ENCODE peak calls at places on chromosomes 11 and 22, in four cellular contexts. X is sigmoid colon, K is fibroblast of pulmonary artery, B is IMR-90. S is an unnamed sample.

GRCh38 chr11:3939651-3940190 is 84.3 kb downstream of the STIM1 start:
- DNase-seq in X (no peak), K (peak), B (peak), S (peak)

GRCh38 chr11:6240139-6240538 is 1.2 kb downstream of the CNGA4 start:
- DNase-seq in X (no peak), K (no peak), B (no peak), S (no peak)

GRCh38 chr11:29162490-29162889 is 854.3 kb downstream of the KCNA4 start:
- DNase-seq in X (no peak), K (peak), B (no peak), S (peak)

GRCh38 chr11:66880484-66881211 is 23.8 kb downstream of the LRFN4 start:
- DNase-seq in X (no peak), K (no peak), B (peak), S (no peak)

GRCh38 chr22:32621656-32622003 is 147.0 kb downstream of the FBXO7 start:
- DNase-seq in X (no peak), K (no peak), B (no peak), S (no peak)

GRCh38 chr22:43274595-43275240 is 68.5 kb downstream of the SCUBE1 start:
- DNase-seq in X (no peak), K (no peak), B (no peak), S (no peak)

GRCh38 chr11:44727114-44727372 is 281 bp downstream of the TSPAN18 start:
- DNase-seq in X (no peak), K (no peak), B (no peak), S (no peak)

GRCh38 chr11:113001709-113002108 is 40.5 kb downstream of the NCAM1 start:
- DNase-seq in X (no peak), K (no peak), B (no peak), S (no peak)

GRCh38 chr11:67266424-67267187 is at the start of gene GRK2:
- DNase-seq in X (peak), K (peak), B (peak), S (peak)

GRCh38 chr11:65588199-65589054 is 7.2 kb downstream of the KCNK7 start:
- DNase-seq in X (peak), K (peak), B (peak), S (no peak)

GRCh38 chr11:105265859-105266258 is 126.3 kb upstream of the CARD18 start:
- DNase-seq in X (no peak), K (peak), B (peak), S (peak)

GRCh38 chr22:41345807-41346335 is 35.9 kb upstream of the TEF start:
- DNase-seq in X (no peak), K (no peak), B (no peak), S (no peak)

GRCh38 chr11:116895053-116895757 is 57.8 kb upstream of the APOA1 start:
- DNase-seq in X (peak), K (peak), B (no peak), S (no peak)

GRCh38 chr11:126991596-126991995 is 9.0 kb downstream of the KIRREL3 start:
- DNase-seq in X (no peak), K (peak), B (peak), S (no peak)

GRCh38 chr22:38843201-38843715 is 570 bp downstream of the NPTXR start:
- DNase-seq in X (peak), K (peak), B (peak), S (peak)

GRCh38 chr11:111532365-111532709 is 8.2 kb upstream of the LAYN start:
- DNase-seq in X (no peak), K (no peak), B (no peak), S (no peak)

GRCh38 chr11:78373689-78374088 is 43.9 kb downstream of the GAB2 start:
- DNase-seq in X (no peak), K (no peak), B (no peak), S (no peak)

GRCh38 chr11:11786771-11787170 is 55.0 kb upstream of the USP47 start:
- DNase-seq in X (no peak), K (peak), B (peak), S (peak)

GRCh38 chr22:40951795-40952602 is 821 bp downstream of the RBX1 start:
- DNase-seq in X (no peak), K (peak), B (peak), S (peak)

GRCh38 chr11:116077092-116077491 is 572.9 kb upstream of the CADM1 start:
- DNase-seq in X (no peak), K (no peak), B (no peak), S (no peak)

GRCh38 chr11:74570266-74571061 is 21.9 kb upstream of the POLD3 start:
- DNase-seq in X (no peak), K (peak), B (peak), S (peak)

GRCh38 chr22:29907753-29908515 is 25.0 kb downstream of the MTMR3 start:
- DNase-seq in X (peak), K (peak), B (peak), S (peak)

GRCh38 chr22:45231293-45231692 is 9.4 kb downstream of the KIAA0930 start:
- DNase-seq in X (no peak), K (no peak), B (no peak), S (no peak)

GRCh38 chr11:103805688-103806009 is 230.8 kb upstream of the DDI1 start:
- DNase-seq in X (no peak), K (no peak), B (no peak), S (no peak)

GRCh38 chr22:38735126-38735464 is 20.7 kb downstream of the SUN2 start:
- DNase-seq in X (no peak), K (no peak), B (no peak), S (no peak)

GRCh38 chr22:20013382-20013871 is 3.2 kb downstream of the ARVCF start:
- DNase-seq in X (peak), K (peak), B (peak), S (peak)

GRCh38 chr11:104146421-104146820 is 17.5 kb downstream of the PDGFD start:
- DNase-seq in X (no peak), K (no peak), B (no peak), S (peak)

GRCh38 chr11:94325681-94326080 is 21.3 kb downstream of the IZUMO1R start:
- DNase-seq in X (no peak), K (peak), B (peak), S (no peak)

GRCh38 chr11:128860571-128861361 is 6.3 kb downstream of the KCNJ1 start:
- DNase-seq in X (no peak), K (no peak), B (peak), S (peak)

GRCh38 chr11:31804439-31805036 is 6.6 kb downstream of the PAX6 start:
- DNase-seq in X (no peak), K (no peak), B (no peak), S (no peak)

GRCh38 chr22:23036684-23037428 is 33.5 kb upstream of the GNAZ start:
- DNase-seq in X (no peak), K (peak), B (peak), S (peak)

GRCh38 chr11:116276051-116277044 is 496.4 kb downstream of the BUD13 start:
- DNase-seq in X (peak), K (peak), B (peak), S (peak)

GRCh38 chr11:18171377-18172000 is 1.1 kb upstream of the MRGPRX4 start:
- DNase-seq in X (no peak), K (peak), B (no peak), S (peak)

GRCh38 chr11:15139101-15139770 is 24.5 kb downstream of the INSC start:
- DNase-seq in X (no peak), K (no peak), B (no peak), S (no peak)

GRCh38 chr11:65524010-65524746 is 705 bp upstream of the SCYL1 start:
- DNase-seq in X (peak), K (no peak), B (no peak), S (no peak)

GRCh38 chr11:69434341-69434960 is 47.0 kb upstream of the LINC01488 start:
- DNase-seq in X (peak), K (no peak), B (no peak), S (no peak)

GRCh38 chr11:113690619-113691569 is 15.2 kb downstream of the TMPRSS5 start:
- DNase-seq in X (no peak), K (peak), B (peak), S (peak)

GRCh38 chr11:124762077-124762623 is at the start of gene ESAM:
- DNase-seq in X (no peak), K (no peak), B (no peak), S (no peak)
- TF ChIP-seq CTCF in X (no peak), K (no peak), B (no peak), S (no peak)

DNA sequence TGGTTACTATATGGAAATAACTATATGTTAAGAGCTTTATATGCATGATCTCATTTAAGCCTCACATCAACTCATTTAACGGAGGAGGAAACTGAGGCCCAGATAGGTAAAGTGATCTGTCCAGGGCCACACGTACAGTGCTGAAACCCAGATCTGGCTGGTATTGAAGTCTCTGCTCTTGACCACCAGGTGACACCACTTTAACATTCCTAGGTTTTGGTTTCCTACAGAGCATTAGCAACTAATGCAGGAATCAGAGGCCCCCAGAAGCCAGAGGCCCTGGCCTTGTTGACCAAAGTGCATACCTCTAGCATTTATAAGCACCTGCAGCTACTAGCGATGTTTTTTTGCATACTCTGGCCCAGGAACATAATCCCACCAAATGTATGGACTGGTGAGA is 12.9 kb upstream of the LIMK2 start:
- DNase-seq in X (no peak), K (peak), B (no peak), S (no peak)
- TF ChIP-seq CTCF in X (no peak), K (no peak), B (no peak), S (peak)

GRCh38 chr22:31400023-31400397 is 606 bp downstream of the DRG1 start:
- DNase-seq in X (no peak), K (peak), B (peak), S (peak)

GRCh38 chr22:31394326-31394725 is 5.1 kb upstream of the DRG1 start:
- DNase-seq in X (no peak), K (no peak), B (peak), S (peak)

GRCh38 chr22:31393890-31394289 is 5.5 kb upstream of the DRG1 start:
- DNase-seq in X (no peak), K (no peak), B (no peak), S (no peak)

DNA sequence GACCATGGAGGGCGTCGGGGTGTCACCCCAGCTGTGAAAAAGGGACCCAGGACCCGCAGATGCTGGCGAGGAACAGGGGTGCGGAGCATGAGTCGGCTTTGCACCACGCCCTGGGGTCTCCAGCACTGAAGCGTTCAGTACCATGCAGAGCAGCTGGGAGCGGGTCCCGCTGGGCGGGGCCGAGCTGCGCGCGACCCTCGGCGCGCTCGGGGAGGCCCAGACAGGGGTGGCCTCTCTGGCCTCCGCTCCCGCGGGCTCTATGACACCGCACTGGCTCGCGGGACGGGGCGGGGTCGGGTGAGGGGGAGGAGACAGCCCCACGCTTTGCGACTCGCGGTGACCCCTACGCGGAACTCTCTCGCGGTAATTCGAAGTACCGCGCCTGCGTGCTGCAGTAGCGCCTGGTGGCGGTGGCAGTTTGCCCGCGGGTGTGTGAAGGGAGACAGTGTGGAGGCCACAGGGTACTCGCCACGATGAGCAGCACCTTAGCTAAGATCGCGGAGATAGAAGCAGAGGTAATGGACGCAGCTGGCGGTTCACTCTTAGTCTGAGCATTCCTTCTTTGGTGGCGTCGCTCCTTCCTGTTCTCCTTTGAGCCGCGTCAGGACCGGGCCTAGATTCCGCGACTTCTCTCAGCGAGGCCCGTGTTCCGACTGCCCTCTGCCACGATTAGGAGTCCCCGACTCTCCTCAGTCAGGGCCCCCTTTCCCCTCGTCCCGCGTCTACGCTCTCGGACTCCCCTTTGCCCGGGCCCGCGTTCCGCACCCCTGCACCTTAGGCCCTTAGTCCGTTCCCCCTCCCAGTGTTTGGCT is at the start of gene DRG1:
- DNase-seq in X (peak), K (peak), B (peak), S (peak)
- TF ChIP-seq CTCF in X (no peak), K (no peak), B (no peak), S (no peak)

GRCh38 chr11:119803139-119803538 is 74.1 kb upstream of the NECTIN1 start:
- DNase-seq in X (no peak), K (no peak), B (no peak), S (no peak)
- TF ChIP-seq CTCF in X (no peak), K (no peak), B (no peak), S (no peak)